ENCODE peak calls at places on chromosomes 7 and 10, in six cellular contexts. V is H1, U is colonic mucosa, A is aorta, G is HCT116, P is GM12878. C is an unnamed sample.
A peak's percentile ranks its signal among the peaks of the same experiment; 100 is the strongest.

GRCh38 chr10:55476129-55476528 is 675.1 kb upstream of the PCDH15 start:
- DNase-seq in V (no peak), U (no peak), A (no peak), G (no peak), P (no peak), C (no peak)

GRCh38 chr10:31708513-31708912 is 220.1 kb downstream of the ARHGAP12 start:
- DNase-seq in V (no peak), U (no peak), A (no peak), G (no peak), P (no peak), C (peak; percentile 22)

GRCh38 chr7:77205706-77206105 is 6.1 kb upstream of the FGL2 start:
- DNase-seq in V (no peak), U (no peak), A (no peak), G (no peak), P (no peak), C (no peak)

GRCh38 chr10:78570633-78571032 is 498.1 kb upstream of the ZMIZ1 start:
- DNase-seq in V (no peak), U (no peak), A (no peak), G (no peak), P (no peak), C (no peak)

GRCh38 chr7:117769085-117769484 is 104.2 kb downstream of the CTTNBP2 start:
- DNase-seq in V (no peak), U (no peak), A (no peak), G (no peak), P (no peak), C (no peak)

GRCh38 chr7:23469150-23469960 is 936 bp downstream of the IGF2BP3 start:
- DNase-seq in V (no peak), U (no peak), A (no peak), G (no peak), P (no peak), C (peak; percentile 52)

GRCh38 chr7:26233902-26234511 is 32.5 kb downstream of the CBX3 start:
- DNase-seq in V (no peak), U (no peak), A (no peak), G (no peak), P (no peak), C (no peak)

GRCh38 chr10:14800397-14800796 is 25.7 kb upstream of the FAM107B start:
- DNase-seq in V (no peak), U (no peak), A (no peak), G (no peak), P (no peak), C (no peak)

GRCh38 chr10:25263931-25264330 is 89.1 kb downstream of the GPR158 start:
- DNase-seq in V (no peak), U (no peak), A (no peak), G (no peak), P (no peak), C (no peak)

GRCh38 chr7:28891192-28891872 is 66.8 kb downstream of the TRIL start:
- DNase-seq in V (peak; percentile 29), U (no peak), A (no peak), G (no peak), P (no peak), C (no peak)

GRCh38 chr10:118459642-118460193 is 117.6 kb upstream of the FAM204A start:
- DNase-seq in V (peak; percentile 25), U (peak; percentile 79), A (peak; percentile 58), G (peak; percentile 73), P (no peak), C (peak; percentile 88)

GRCh38 chr7:74206589-74207120 is 3.2 kb upstream of the LAT2 start:
- DNase-seq in V (peak; percentile 63), U (peak; percentile 92), A (peak; percentile 93), G (peak; percentile 42), P (no peak), C (peak; percentile 84)

GRCh38 chr10:86547291-86547690 is 25.7 kb upstream of the WAPL start:
- DNase-seq in V (no peak), U (no peak), A (no peak), G (no peak), P (no peak), C (no peak)

GRCh38 chr10:98258683-98259454 is 9.1 kb downstream of the LOXL4 start:
- DNase-seq in V (no peak), U (no peak), A (no peak), G (no peak), P (no peak), C (no peak)

GRCh38 chr7:112603673-112604072 is 122.9 kb downstream of the LSMEM1 start:
- DNase-seq in V (no peak), U (no peak), A (no peak), G (no peak), P (no peak), C (no peak)

GRCh38 chr10:110498087-110498981 is 627 bp downstream of the DUSP5 start:
- DNase-seq in V (no peak), U (peak; percentile 42), A (peak; percentile 74), G (no peak), P (no peak), C (peak; percentile 77)

GRCh38 chr7:134371536-134371935 is 54.8 kb upstream of the SLC35B4 start:
- DNase-seq in V (no peak), U (no peak), A (no peak), G (no peak), P (no peak), C (no peak)

GRCh38 chr7:76011437-76011836 is 17.0 kb upstream of the TMEM120A start:
- DNase-seq in V (no peak), U (no peak), A (peak; percentile 69), G (no peak), P (no peak), C (no peak)

GRCh38 chr7:151873402-151873965 is 3.4 kb downstream of the PRKAG2 start:
- DNase-seq in V (no peak), U (no peak), A (peak; percentile 55), G (no peak), P (no peak), C (no peak)

GRCh38 chr7:140229591-140230516 is 53.1 kb upstream of the KDM7A start:
- DNase-seq in V (no peak), U (peak; percentile 86), A (peak; percentile 49), G (no peak), P (no peak), C (peak; percentile 59)

GRCh38 chr7:128259131-128260056 is 18.3 kb downstream of the LEP start:
- DNase-seq in V (no peak), U (peak; percentile 87), A (no peak), G (peak; percentile 12), P (no peak), C (no peak)

GRCh38 chr10:110562348-110562747 is 5.1 kb upstream of the SMC3 start:
- DNase-seq in V (no peak), U (no peak), A (no peak), G (no peak), P (no peak), C (peak; percentile 43)

GRCh38 chr7:151017953-151018420 is 6.3 kb downstream of the ATG9B start:
- DNase-seq in V (no peak), U (peak; percentile 79), A (peak; percentile 75), G (no peak), P (no peak), C (peak; percentile 90)

GRCh38 chr7:2560175-2560695 is 1.5 kb downstream of the IQCE start:
- DNase-seq in V (no peak), U (no peak), A (no peak), G (no peak), P (no peak), C (no peak)

GRCh38 chr10:95289003-95289920 is 1.5 kb downstream of the PDLIM1 start:
- DNase-seq in V (no peak), U (peak; percentile 68), A (no peak), G (no peak), P (no peak), C (peak; percentile 40)

GRCh38 chr10:91629715-91630549 is 2.9 kb downstream of the PPP1R3C start:
- DNase-seq in V (no peak), U (no peak), A (no peak), G (no peak), P (no peak), C (no peak)

GRCh38 chr10:93541402-93542357 is 24.8 kb upstream of the FFAR4 start:
- DNase-seq in V (no peak), U (peak; percentile 75), A (peak; percentile 70), G (peak; percentile 27), P (no peak), C (peak; percentile 72)

GRCh38 chr7:43569424-43569823 is 13.5 kb upstream of the STK17A start:
- DNase-seq in V (no peak), U (no peak), A (no peak), G (no peak), P (no peak), C (no peak)

GRCh38 chr7:148621563-148621962 is 31.0 kb downstream of the C7orf33 start:
- DNase-seq in V (no peak), U (no peak), A (no peak), G (no peak), P (no peak), C (no peak)

GRCh38 chr10:87860156-87860795 is 3.1 kb downstream of the KLLN start:
- DNase-seq in V (no peak), U (no peak), A (no peak), G (no peak), P (peak; percentile 63), C (peak; percentile 9)
- H3K9me3 ChIP-seq in V (no peaks in the 10 kb centered on the region), U (no peaks in the 10 kb centered on the region), A (no peaks in the 10 kb centered on the region), G (no peaks in the 10 kb centered on the region), P (no peaks in the 10 kb centered on the region), C (no peaks in the 10 kb centered on the region)

DNA sequence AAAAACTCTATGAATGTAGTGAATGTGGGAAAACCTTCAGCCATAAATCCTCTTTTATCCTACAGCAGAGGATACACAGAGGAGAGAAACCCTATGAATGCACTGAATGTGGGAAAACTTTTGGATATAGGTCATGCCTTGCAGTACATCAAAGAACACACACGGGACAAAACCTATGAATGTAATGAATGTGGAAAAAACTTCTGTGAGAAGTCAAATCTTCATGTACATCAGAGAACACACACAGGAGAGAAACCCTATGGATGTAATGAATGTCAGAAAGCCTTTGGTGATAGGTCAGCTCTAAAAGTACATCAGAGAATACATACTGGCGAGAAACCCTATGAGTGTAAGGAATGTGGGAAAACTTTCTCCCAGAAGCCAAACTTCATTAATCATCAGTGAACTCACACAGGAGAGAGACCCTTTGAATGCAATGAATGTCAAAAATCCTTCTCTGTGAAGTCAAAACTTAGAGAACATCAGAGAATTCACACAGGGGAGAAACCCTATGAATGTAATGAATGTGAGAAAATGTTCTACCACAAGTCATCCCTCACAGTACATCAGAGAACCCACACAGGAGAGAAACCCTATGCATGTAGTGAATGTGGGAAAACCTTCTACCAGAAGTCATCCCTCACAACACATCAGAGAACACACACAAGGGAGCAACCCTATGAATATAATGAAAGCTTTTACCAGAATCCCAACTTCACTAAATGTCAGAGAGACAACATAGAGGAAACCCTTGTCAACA is 45.6 kb downstream of the ZNF487 start:
- DNase-seq in V (no peak), U (no peak), A (no peak), G (no peak), P (no peak), C (no peak)
- H3K9me3 ChIP-seq in V (peaks cover 38% of the 10 kb centered on the region), U (no peaks in the 10 kb centered on the region), A (peaks cover 8% of the 10 kb centered on the region), G (peaks cover 22% of the 10 kb centered on the region), P (no peaks in the 10 kb centered on the region), C (peaks cover 7% of the 10 kb centered on the region)

DNA sequence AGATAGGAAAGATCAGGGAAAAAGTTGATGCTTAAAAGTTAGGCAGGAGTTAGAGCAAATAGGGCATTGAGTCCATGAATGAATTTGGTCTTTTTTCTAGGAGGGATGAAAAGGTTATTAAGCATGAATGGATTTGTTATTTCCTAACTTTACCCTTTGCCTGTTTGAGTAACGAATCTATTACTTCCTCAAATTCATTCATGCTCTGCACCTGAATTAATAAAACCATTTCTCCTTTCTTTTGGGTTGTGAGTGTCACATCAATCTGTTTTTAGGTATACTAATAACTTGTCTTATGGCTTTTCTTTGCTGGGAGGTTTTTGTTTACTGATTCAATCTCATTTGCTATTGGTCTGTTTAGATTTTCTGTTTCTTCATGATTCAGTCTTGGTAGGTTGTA is 1217.7 kb upstream of the CELF2 start:
- DNase-seq in V (no peak), U (no peak), A (no peak), G (no peak), P (no peak), C (no peak)
- H3K9me3 ChIP-seq in V (no peaks in the 10 kb centered on the region), U (no peaks in the 10 kb centered on the region), A (no peaks in the 10 kb centered on the region), G (peaks cover 13% of the 10 kb centered on the region), P (no peaks in the 10 kb centered on the region), C (no peaks in the 10 kb centered on the region)

GRCh38 chr10:133019651-133020050 is 68.1 kb upstream of the ADGRA1 start:
- DNase-seq in V (no peak), U (no peak), A (no peak), G (no peak), P (no peak), C (no peak)
- H3K9me3 ChIP-seq in V (no peaks in the 10 kb centered on the region), U (no peaks in the 10 kb centered on the region), A (no peaks in the 10 kb centered on the region), G (no peaks in the 10 kb centered on the region), P (no peaks in the 10 kb centered on the region), C (no peaks in the 10 kb centered on the region)